ENCODE peak calls at places on chromosomes 5 and 9, in four cellular contexts. J is IMR-90, U is heart left ventricle, N is fibroblast of lung. W is an unnamed sample. For H3K4me1, the result is how much of the 10 kb centered on the place peaks cover.

GRCh38 chr5:179316111-179316551 is 29.1 kb downstream of the ADAMTS2 start:
- DNase-seq in J (no peak), N (no peak), U (peak), W (no peak)

GRCh38 chr5:97544279-97545077 is 361.4 kb upstream of the RIOK2 start:
- DNase-seq in J (peak), N (no peak), U (no peak), W (no peak)

GRCh38 chr5:15026944-15027343 is 155.4 kb upstream of the ANKH start:
- DNase-seq in U (no peak), J (no peak), N (no peak), W (no peak)

GRCh38 chr9:16521868-16522381 is 348.5 kb downstream of the BNC2 start:
- DNase-seq in U (peak), N (peak), J (peak), W (no peak)

GRCh38 chr9:93673271-93673843 is 97.0 kb downstream of the PHF2 start:
- DNase-seq in J (no peak), N (peak), U (peak), W (peak)

GRCh38 chr9:105708405-105708804 is 14.1 kb downstream of the TMEM38B start:
- DNase-seq in J (no peak), U (no peak), N (no peak), W (no peak)

GRCh38 chr5:13566903-13567339 is 377.6 kb downstream of the DNAH5 start:
- DNase-seq in N (peak), U (no peak), J (peak), W (no peak)

GRCh38 chr5:31976161-31976560 is 198.0 kb downstream of the GOLPH3 start:
- DNase-seq in J (no peak), U (no peak), N (no peak), W (no peak)

GRCh38 chr5:14332746-14333145 is 189.6 kb downstream of the TRIO start:
- DNase-seq in N (no peak), U (no peak), J (no peak), W (no peak)

GRCh38 chr5:92991681-92992472 is 589.1 kb downstream of the NR2F1-AS1 start:
- DNase-seq in U (no peak), N (peak), J (peak), W (no peak)

GRCh38 chr5:61331407-61332368 is at the start of gene ZSWIM6:
- DNase-seq in U (peak), N (peak), J (peak), W (peak)

GRCh38 chr9:110650261-110650660 is 18.3 kb upstream of the MUSK start:
- DNase-seq in N (peak), J (peak), U (no peak), W (no peak)

GRCh38 chr5:58076473-58077257 is 383.2 kb downstream of the PLK2 start:
- DNase-seq in U (no peak), J (no peak), N (no peak), W (no peak)

GRCh38 chr9:96062051-96062450 is 186.6 kb downstream of the ERCC6L2 start:
- DNase-seq in U (no peak), N (peak), J (no peak), W (no peak)

DNA sequence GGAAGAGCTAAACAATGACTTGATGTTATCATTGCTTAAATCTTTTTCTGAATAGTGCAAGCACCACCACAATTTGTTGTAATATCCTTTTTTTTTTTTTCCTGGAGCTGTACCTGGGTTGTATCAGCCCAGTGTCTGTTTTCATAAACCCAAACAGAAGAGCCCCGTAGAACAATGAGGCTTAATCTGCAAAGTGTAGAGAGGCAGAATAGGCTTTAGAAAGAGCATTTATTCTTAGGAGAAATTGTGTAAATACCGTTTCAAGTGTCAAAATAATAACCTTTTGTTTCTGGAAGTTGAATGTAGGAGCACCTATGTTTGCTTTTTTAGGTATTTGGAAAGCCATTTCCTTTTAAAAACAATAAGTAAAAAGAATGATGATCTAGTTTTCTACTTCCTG is 26.4 kb downstream of the RGS7BP start:
- DNase-seq in U (no peak), J (no peak), N (no peak), W (no peak)
- H3K4me1 ChIP-seq in U (under half), J (under half), N (under half), W (under half)

GRCh38 chr5:81721049-81721448 is 29.8 kb downstream of the SSBP2 start:
- DNase-seq in N (no peak), U (no peak), J (no peak), W (no peak)
- H3K4me1 ChIP-seq in N (under half), U (under half), J (under half), W (under half)

GRCh38 chr9:129654641-129655040 is 10.8 kb upstream of the PRRX2 start:
- DNase-seq in J (no peak), U (no peak), N (no peak), W (no peak)
- H3K4me1 ChIP-seq in J (under half), U (under half), N (under half), W (under half)

DNA sequence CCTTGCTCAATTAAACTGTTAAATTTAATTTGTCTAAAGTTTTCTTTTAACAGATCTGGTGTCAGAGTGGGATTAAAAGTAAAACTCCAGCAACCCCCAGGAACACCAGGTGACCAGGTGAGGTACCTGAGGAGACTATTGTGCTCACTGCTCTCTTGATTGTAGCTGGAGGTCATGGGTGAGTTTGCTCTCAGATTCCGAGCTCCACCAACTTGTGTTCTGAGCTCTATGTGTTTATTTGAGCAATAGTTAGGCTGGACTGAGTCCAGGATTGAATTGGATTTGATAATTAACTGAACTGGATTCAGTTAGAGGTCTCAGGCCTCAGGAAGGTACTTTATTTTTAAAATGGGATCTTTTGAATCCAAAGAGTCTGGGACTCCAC is 17.9 kb upstream of the SCGB3A2 start:
- DNase-seq in N (no peak), U (no peak), J (no peak), W (no peak)
- H3K4me1 ChIP-seq in N (under half), U (under half), J (under half), W (under half)

GRCh38 chr5:173770637-173771036 is 117.5 kb upstream of the CPEB4 start:
- DNase-seq in U (no peak), J (no peak), N (no peak), W (no peak)

GRCh38 chr5:173765661-173766060 is 122.5 kb upstream of the CPEB4 start:
- DNase-seq in N (no peak), U (no peak), J (no peak), W (no peak)

GRCh38 chr5:173768891-173769290 is 119.3 kb upstream of the CPEB4 start:
- DNase-seq in J (no peak), N (no peak), U (no peak), W (no peak)

GRCh38 chr5:173767580-173768266 is 120.4 kb upstream of the CPEB4 start:
- DNase-seq in U (peak), J (no peak), N (no peak), W (peak)

DNA sequence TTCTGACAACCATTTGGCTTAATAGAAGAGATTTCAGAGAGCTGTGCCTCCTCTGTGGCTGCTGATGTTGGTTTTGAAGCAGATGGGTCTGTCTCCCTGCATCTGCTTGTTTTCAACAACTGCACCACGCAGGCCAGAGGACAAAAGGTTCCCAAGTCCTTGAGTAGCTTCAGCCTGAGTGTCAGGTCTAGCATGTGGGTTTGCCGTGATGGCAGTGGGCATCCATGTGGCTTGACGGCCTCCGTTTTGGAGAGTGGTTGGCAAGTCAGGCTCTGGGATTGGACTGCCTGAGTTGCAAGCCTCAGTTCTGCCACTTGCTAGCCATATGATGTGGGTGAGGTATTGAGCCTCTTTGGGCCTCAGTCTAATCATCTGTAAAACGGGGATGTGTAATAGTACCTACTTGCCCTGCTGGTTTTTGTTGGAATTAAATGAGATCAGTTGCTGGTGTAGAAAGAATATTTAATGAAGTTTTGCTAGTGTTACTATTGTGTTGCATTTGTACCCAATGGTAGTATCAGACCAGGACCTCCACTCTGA is 119.8 kb upstream of the CPEB4 start:
- DNase-seq in U (no peak), J (no peak), N (no peak), W (no peak)
- H3K4me1 ChIP-seq in U (under half), J (under half), N (under half), W (under half)

GRCh38 chr5:132221781-132222648 is 5.6 kb downstream of the P4HA2 start:
- DNase-seq in N (peak), J (peak), U (peak), W (peak)

GRCh38 chr5:132219981-132220380 is 7.7 kb downstream of the P4HA2 start:
- DNase-seq in J (no peak), N (no peak), U (no peak), W (no peak)

GRCh38 chr5:132218321-132218720 is 9.3 kb downstream of the P4HA2 start:
- DNase-seq in J (no peak), N (no peak), U (no peak), W (no peak)

GRCh38 chr5:132219289-132219970 is 8.2 kb downstream of the P4HA2 start:
- DNase-seq in U (no peak), N (no peak), J (no peak), W (no peak)

GRCh38 chr5:132220476-132220875 is 7.2 kb downstream of the P4HA2 start:
- DNase-seq in U (no peak), J (peak), N (no peak), W (no peak)
- H3K4me1 ChIP-seq in U (under half), J (under half), N (under half), W (under half)

GRCh38 chr5:139298242-139298641 is 4.7 kb downstream of the MATR3 start:
- DNase-seq in J (no peak), N (no peak), U (no peak), W (no peak)
- H3K4me1 ChIP-seq in J (under half), N (under half), U (half or more), W (half or more)

DNA sequence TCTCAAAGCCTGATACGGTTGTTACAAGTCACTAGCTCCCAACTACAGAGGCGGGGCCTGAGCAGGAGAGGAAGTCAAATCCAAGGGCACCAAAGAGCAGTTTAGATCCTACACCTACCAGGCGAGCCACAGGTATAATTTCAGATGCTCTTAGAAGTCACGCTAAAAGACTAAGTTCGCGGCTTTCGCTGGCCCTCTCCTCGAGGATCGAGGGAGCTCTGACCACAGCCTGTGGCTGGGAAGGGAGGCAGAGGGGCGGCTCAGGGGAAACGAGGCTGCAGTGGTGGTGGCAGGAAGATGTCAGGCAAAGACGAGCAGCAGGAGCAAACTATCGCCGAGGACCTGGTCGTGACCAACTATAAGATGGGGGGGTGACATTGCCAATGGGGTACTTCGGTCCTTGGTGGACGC is 48.6 kb downstream of the SEMA4D start:
- DNase-seq in U (no peak), N (no peak), J (no peak), W (no peak)
- H3K4me1 ChIP-seq in U (under half), N (under half), J (under half), W (under half)

GRCh38 chr5:114018178-114018577 is 343.7 kb upstream of the KCNN2 start:
- DNase-seq in N (no peak), J (peak), U (no peak), W (peak)
- H3K4me1 ChIP-seq in N (under half), J (under half), U (under half), W (under half)

GRCh38 chr5:55535199-55535905 is 588 bp upstream of the PLPP1 start:
- DNase-seq in U (no peak), N (no peak), J (peak), W (no peak)
- H3K4me1 ChIP-seq in U (under half), N (under half), J (under half), W (under half)